ENCODE peak calls at places on chromosome 12, in seven cellular contexts. V is amniotic stem cell, M is sciatic nerve, C is fibroblast of mammary gland, Z is foreskin fibroblast, H is Right ventricle myocardium superior, O is GM20000. P is an unnamed sample.

GRCh38 chr12:1474059-1474537 is 120.3 kb downstream of the FBXL14 start:
- DNase-seq in V (peak; percentile 79), H (no peak), Z (peak; percentile 98), M (no peak), C (peak; percentile 100), O (no peak), P (peak; percentile 100)

GRCh38 chr12:85831327-85831990 is 4.8 kb downstream of the RASSF9 start:
- DNase-seq in H (no peak), V (no peak), O (no peak), Z (no peak), M (no peak), C (peak; percentile 13), P (no peak)

GRCh38 chr12:132279184-132279889 is 50.1 kb downstream of the GALNT9 start:
- DNase-seq in H (peak; percentile 76), C (no peak), M (no peak), V (no peak), O (no peak), Z (no peak), P (no peak)

GRCh38 chr12:132593071-132593470 is 17.3 kb downstream of the LRCOL1 start:
- DNase-seq in H (no peak), M (no peak), V (no peak), O (no peak), C (no peak), Z (no peak), P (no peak)

GRCh38 chr12:51686727-51687126 is 95.7 kb downstream of the SCN8A start:
- DNase-seq in V (no peak), C (no peak), Z (peak; percentile 66), M (no peak), H (no peak), O (no peak), P (no peak)

GRCh38 chr12:4449862-4450222 is 4.2 kb upstream of the FGF6 start:
- DNase-seq in C (peak; percentile 7), H (no peak), Z (peak; percentile 4), O (no peak), V (no peak), M (no peak), P (no peak)

GRCh38 chr12:25347716-25348261 is 97.1 kb upstream of the KRAS start:
- DNase-seq in C (no peak), H (no peak), Z (no peak), M (no peak), O (no peak), V (no peak), P (no peak)

GRCh38 chr12:49057888-49058287 is 2.7 kb downstream of the KMT2D start:
- DNase-seq in M (no peak), O (no peak), H (no peak), C (no peak), Z (peak; percentile 17), V (no peak), P (no peak)

GRCh38 chr12:30965613-30965985 is 39.1 kb downstream of the TSPAN11 start:
- DNase-seq in V (no peak), H (no peak), O (no peak), C (no peak), M (no peak), Z (no peak), P (no peak)

GRCh38 chr12:120470150-120470817 is 736 bp upstream of the SRSF9 start:
- DNase-seq in M (no peak), O (no peak), V (no peak), C (peak; percentile 28), Z (peak; percentile 45), H (no peak), P (no peak)

GRCh38 chr12:107448198-107448597 is 237.4 kb upstream of the PWP1 start:
- DNase-seq in M (no peak), V (no peak), O (no peak), H (no peak), C (peak; percentile 34), Z (peak; percentile 28), P (no peak)

GRCh38 chr12:45688188-45688587 is 41.3 kb upstream of the ARID2 start:
- DNase-seq in O (no peak), H (no peak), V (no peak), M (no peak), C (no peak), Z (peak; percentile 21), P (no peak)

GRCh38 chr12:118841588-118841987 is 139.8 kb upstream of the SRRM4 start:
- DNase-seq in O (no peak), H (no peak), V (no peak), M (no peak), Z (no peak), C (no peak), P (no peak)

GRCh38 chr12:51886021-51886710 is 1.7 kb upstream of the ANKRD33 start:
- DNase-seq in O (peak; percentile 48), V (peak; percentile 82), Z (peak; percentile 99), C (peak; percentile 99), H (peak; percentile 76), M (peak; percentile 82), P (peak; percentile 26)

GRCh38 chr12:30110970-30111586 is 327.3 kb upstream of the TMTC1 start:
- DNase-seq in Z (peak; percentile 56), O (no peak), V (peak; percentile 21), H (no peak), C (peak; percentile 6), M (no peak), P (no peak)

GRCh38 chr12:65595016-65595560 is 229.2 kb upstream of the HMGA2 start:
- DNase-seq in C (no peak), M (no peak), O (no peak), V (no peak), H (no peak), Z (no peak), P (no peak)

GRCh38 chr12:26857465-26858176 is 24.6 kb upstream of the ITPR2 start:
- DNase-seq in H (no peak), O (no peak), Z (peak; percentile 18), M (no peak), C (no peak), V (no peak), P (no peak)

GRCh38 chr12:53694746-53695145 is 18.9 kb upstream of the ATP5MC2 start:
- DNase-seq in O (no peak), H (no peak), C (no peak), Z (no peak), V (no peak), M (no peak), P (no peak)

GRCh38 chr12:122961551-122962329 is 4.5 kb downstream of the ABCB9 start:
- DNase-seq in C (no peak), V (no peak), M (no peak), H (peak; percentile 10), Z (no peak), O (no peak), P (no peak)

GRCh38 chr12:6476496-6476895 is 6.0 kb upstream of the VAMP1 start:
- DNase-seq in Z (peak; percentile 75), H (no peak), C (peak; percentile 67), V (peak; percentile 21), M (no peak), O (no peak), P (no peak)

GRCh38 chr12:31491819-31492598 is 98.9 kb downstream of the DENND5B start:
- DNase-seq in M (no peak), C (peak; percentile 86), Z (peak; percentile 93), V (peak; percentile 30), O (no peak), H (no peak), P (peak; percentile 94)

GRCh38 chr12:82182601-82183000 is 175.6 kb downstream of the CCDC59 start:
- DNase-seq in V (no peak), M (no peak), O (no peak), Z (no peak), C (no peak), H (no peak), P (no peak)

GRCh38 chr12:104498211-104498801 is 41.6 kb downstream of the CHST11 start:
- DNase-seq in Z (no peak), V (no peak), M (no peak), O (no peak), H (no peak), C (peak; percentile 62), P (no peak)

GRCh38 chr12:57449375-57449774 is 5.7 kb upstream of the INHBE start:
- DNase-seq in Z (no peak), V (no peak), O (no peak), C (no peak), M (no peak), H (no peak), P (no peak)

GRCh38 chr12:121253638-121254335 is 42.7 kb downstream of the CAMKK2 start:
- DNase-seq in C (no peak), V (no peak), H (no peak), O (no peak), Z (no peak), M (no peak), P (no peak)

GRCh38 chr12:49094104-49094948 is at the start of gene DHH:
- DNase-seq in O (peak; percentile 37), Z (peak; percentile 43), M (peak; percentile 86), H (peak; percentile 63), C (no peak), V (no peak), P (no peak)

GRCh38 chr12:124809878-124810277 is 53.8 kb downstream of the SCARB1 start:
- DNase-seq in O (no peak), V (no peak), Z (peak; percentile 65), H (no peak), M (no peak), C (peak; percentile 70), P (no peak)

GRCh38 chr12:70692681-70693288 is 55.6 kb upstream of the PTPRB start:
- DNase-seq in M (no peak), Z (peak; percentile 60), V (no peak), H (no peak), C (peak; percentile 24), O (no peak), P (peak; percentile 24)

GRCh38 chr12:122909442-122910288 is 13.7 kb upstream of the VPS37B start:
- DNase-seq in C (no peak), O (no peak), V (no peak), H (peak; percentile 59), M (no peak), Z (no peak), P (no peak)

GRCh38 chr12:51531982-51532497 is 59.0 kb upstream of the SCN8A start:
- DNase-seq in M (peak; percentile 86), H (peak; percentile 67), V (peak; percentile 56), Z (peak; percentile 88), O (peak; percentile 82), C (peak; percentile 74), P (peak; percentile 75)

GRCh38 chr12:131209082-131210070 is 255.7 kb downstream of the ADGRD1 start:
- DNase-seq in M (peak; percentile 23), V (no peak), C (no peak), H (no peak), O (no peak), Z (no peak), P (no peak)

GRCh38 chr12:94832780-94833760 is 170.4 kb downstream of the NDUFA12 start:
- DNase-seq in H (no peak), M (no peak), C (peak; percentile 64), Z (peak; percentile 16), O (no peak), V (no peak), P (no peak)

GRCh38 chr12:124464062-124464461 is 103.3 kb downstream of the NCOR2 start:
- DNase-seq in O (no peak), M (no peak), Z (peak; percentile 52), C (no peak), V (no peak), H (peak; percentile 74), P (no peak)

GRCh38 chr12:124833693-124834122 is 30.0 kb downstream of the SCARB1 start:
- DNase-seq in O (no peak), M (no peak), H (peak; percentile 57), Z (peak; percentile 75), V (no peak), C (no peak), P (no peak)

GRCh38 chr12:54649825-54650224 is 1.7 kb upstream of the DCD start:
- DNase-seq in M (no peak), H (no peak), V (no peak), Z (no peak), C (no peak), O (no peak), P (no peak)